ENCODE peak calls at places on chromosome 15, in five cellular contexts. U, K, Y, J and W are unnamed samples.

GRCh38 chr15:69478259-69478687 is 25.7 kb downstream of the RPLP1 start:
- DNase-seq in U (no peak), K (peak; percentile 80), Y (peak; percentile 46), J (no peak), W (peak; percentile 49)

GRCh38 chr15:56369234-56369633 is 4.0 kb downstream of the TEX9 start:
- DNase-seq in U (no peak), K (no peak), Y (no peak), J (no peak), W (no peak)

GRCh38 chr15:63440756-63441155 is 59.1 kb upstream of the CA12 start:
- DNase-seq in U (no peak), K (no peak), Y (no peak), J (no peak), W (no peak)

GRCh38 chr15:70669966-70670658 is 93.2 kb downstream of the UACA start:
- DNase-seq in U (no peak), K (no peak), Y (no peak), J (no peak), W (no peak)

GRCh38 chr15:56532766-56533455 is 68.0 kb upstream of the MNS1 start:
- DNase-seq in U (no peak), K (no peak), Y (no peak), J (no peak), W (no peak)

GRCh38 chr15:58430224-58430787 is 1.5 kb upstream of the LIPC start:
- DNase-seq in U (no peak), K (no peak), Y (no peak), J (no peak), W (no peak)

GRCh38 chr15:76038512-76038911 is 21.3 kb upstream of the TMEM266 start:
- DNase-seq in U (no peak), K (no peak), Y (no peak), J (no peak), W (no peak)

GRCh38 chr15:55897560-55898336 is 95.7 kb downstream of the NEDD4 start:
- DNase-seq in U (no peak), K (no peak), Y (peak; percentile 61), J (no peak), W (no peak)

GRCh38 chr15:82298520-82298919 is 35.9 kb downstream of the SAXO2 start:
- DNase-seq in U (no peak), K (no peak), Y (no peak), J (no peak), W (no peak)

GRCh38 chr15:31361764-31362120 is 35.1 kb downstream of the KLF13 start:
- DNase-seq in U (no peak), K (no peak), Y (no peak), J (no peak), W (no peak)

GRCh38 chr15:80747317-80748053 is 31.7 kb upstream of the CEMIP start:
- DNase-seq in U (no peak), K (no peak), Y (no peak), J (no peak), W (no peak)
- TF ChIP-seq CTCF in U (peak; percentile 30), K (no peak), Y (no peak), J (no peak), W (no peak)

DNA sequence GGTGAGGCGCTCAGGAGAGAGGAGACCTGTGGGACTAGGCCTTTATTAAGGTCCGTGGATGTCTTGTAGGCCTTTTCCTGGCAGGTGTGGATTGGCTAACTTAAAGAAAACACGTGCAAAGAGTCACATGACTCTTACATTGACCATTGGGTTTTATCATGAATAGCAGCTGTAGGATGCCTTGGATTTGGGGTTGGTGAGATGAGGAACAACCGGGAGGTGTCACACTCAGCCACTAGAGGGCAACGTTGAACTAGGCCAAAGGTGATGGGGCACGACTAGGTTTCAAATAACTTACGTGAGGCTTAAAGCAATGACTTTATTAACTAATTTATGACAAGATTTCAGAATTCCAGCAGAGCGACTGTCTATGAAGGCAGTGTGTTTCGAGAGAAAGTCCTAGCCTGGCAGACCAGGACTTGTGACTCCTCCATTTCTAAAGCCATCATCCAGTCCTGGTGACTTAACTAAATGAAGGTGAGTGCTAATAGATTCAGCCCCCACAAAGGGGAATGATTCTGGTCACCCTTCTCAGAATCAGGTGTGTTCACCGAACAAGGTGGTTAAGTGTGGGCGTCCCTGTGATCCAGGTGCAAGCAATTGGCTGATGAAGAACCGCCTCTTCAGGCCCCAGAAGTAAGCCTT is 345.6 kb downstream of the MCTP2 start:
- DNase-seq in U (no peak), K (no peak), Y (peak; percentile 30), J (no peak), W (no peak)
- TF ChIP-seq CTCF in U (peak; percentile 55), K (no peak), Y (peak; percentile 52), J (peak; percentile 35), W (no peak)

GRCh38 chr15:91939432-91939831 is 85.9 kb downstream of the SLCO3A1 start:
- DNase-seq in U (no peak), K (no peak), Y (no peak), J (no peak), W (no peak)

GRCh38 chr15:91944334-91944733 is 90.8 kb downstream of the SLCO3A1 start:
- DNase-seq in U (no peak), K (no peak), Y (no peak), J (no peak), W (no peak)

GRCh38 chr15:91940466-91941381 is 87.2 kb downstream of the SLCO3A1 start:
- DNase-seq in U (no peak), K (no peak), Y (no peak), J (no peak), W (no peak)

GRCh38 chr15:91942676-91943417 is 89.3 kb downstream of the SLCO3A1 start:
- DNase-seq in U (peak; percentile 72), K (no peak), Y (peak; percentile 59), J (peak; percentile 78), W (no peak)

GRCh38 chr15:91941871-91942270 is 88.4 kb downstream of the SLCO3A1 start:
- DNase-seq in U (no peak), K (no peak), Y (no peak), J (no peak), W (no peak)
- TF ChIP-seq CTCF in U (no peak), K (no peak), Y (no peak), J (no peak), W (no peak)

GRCh38 chr15:90679959-90680358 is 37.2 kb upstream of the BLM start:
- DNase-seq in U (no peak), K (no peak), Y (no peak), J (no peak), W (no peak)

GRCh38 chr15:90671216-90671615 is 45.9 kb upstream of the BLM start:
- DNase-seq in U (no peak), K (no peak), Y (no peak), J (no peak), W (no peak)

GRCh38 chr15:90677807-90678790 is 39.0 kb upstream of the BLM start:
- DNase-seq in U (no peak), K (no peak), Y (no peak), J (no peak), W (no peak)

GRCh38 chr15:90675464-90675863 is 41.7 kb upstream of the BLM start:
- DNase-seq in U (no peak), K (no peak), Y (no peak), J (no peak), W (no peak)

GRCh38 chr15:90674476-90674875 is 42.7 kb upstream of the BLM start:
- DNase-seq in U (no peak), K (no peak), Y (no peak), J (no peak), W (no peak)
- TF ChIP-seq CTCF in U (no peak), K (no peak), Y (no peak), J (no peak), W (no peak)

DNA sequence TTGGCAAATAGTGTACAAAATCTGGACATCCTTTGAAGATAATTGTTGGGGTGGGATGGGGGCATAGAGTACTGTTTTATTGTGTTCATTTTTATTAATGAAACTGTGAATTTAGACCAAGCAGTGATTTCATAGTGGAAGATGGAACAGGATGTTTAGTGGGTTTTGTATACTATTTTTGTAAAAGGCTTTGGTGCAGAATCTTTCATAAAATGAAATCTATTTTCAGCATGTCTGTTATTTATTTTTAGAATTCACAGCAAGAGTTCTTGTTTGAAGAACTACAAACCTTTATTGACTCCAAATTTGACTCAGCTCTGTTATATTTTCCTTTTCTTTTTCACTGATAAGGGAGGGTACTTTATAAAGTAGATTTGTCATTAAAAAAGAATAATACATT is 145.4 kb downstream of the AKAP13 start:
- DNase-seq in U (no peak), K (no peak), Y (no peak), J (no peak), W (no peak)
- TF ChIP-seq CTCF in U (no peak), K (no peak), Y (no peak), J (no peak), W (no peak)

GRCh38 chr15:99390667-99391066 is 139.4 kb downstream of the LRRC28 start:
- DNase-seq in U (no peak), K (no peak), Y (no peak), J (no peak), W (no peak)

GRCh38 chr15:99387769-99388168 is 136.5 kb downstream of the LRRC28 start:
- DNase-seq in U (no peak), K (no peak), Y (no peak), J (no peak), W (no peak)

GRCh38 chr15:99386429-99386828 is 135.1 kb downstream of the LRRC28 start:
- DNase-seq in U (no peak), K (no peak), Y (no peak), J (no peak), W (no peak)

GRCh38 chr15:99385865-99386264 is 134.6 kb downstream of the LRRC28 start:
- DNase-seq in U (peak; percentile 16), K (no peak), Y (no peak), J (no peak), W (no peak)

DNA sequence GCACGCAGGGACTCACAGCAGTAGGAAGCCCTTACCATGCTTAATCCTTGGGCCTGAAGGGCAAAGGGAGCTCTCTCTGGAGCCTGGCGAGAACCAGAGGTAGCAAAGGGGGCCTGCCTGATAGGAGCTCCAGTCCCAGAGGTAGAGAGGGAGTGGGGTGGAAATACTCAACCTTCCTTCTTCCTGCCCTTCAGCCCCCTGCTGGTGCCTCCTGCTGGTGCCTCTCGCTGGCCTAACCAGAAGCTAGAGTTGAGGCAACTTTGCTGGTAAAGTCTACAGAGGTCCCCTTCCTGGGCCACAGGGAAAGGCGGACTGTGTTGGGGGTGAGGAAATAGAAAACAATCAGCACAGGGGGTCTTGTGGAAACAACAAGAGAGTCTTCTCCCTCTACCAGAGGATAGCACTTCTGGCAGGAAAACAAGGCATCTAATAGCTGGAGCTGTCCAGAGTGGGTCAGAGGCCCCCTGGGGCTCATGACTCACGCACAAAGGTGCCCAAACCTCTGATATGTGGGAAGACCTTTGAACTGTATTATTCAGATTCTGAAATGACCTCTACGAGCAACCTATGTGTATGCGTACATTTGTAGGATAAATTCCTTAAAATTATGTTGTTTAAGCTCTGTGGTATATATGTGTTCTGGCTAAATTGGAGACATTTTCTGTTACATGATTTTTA is 133.8 kb downstream of the LRRC28 start:
- DNase-seq in U (no peak), K (no peak), Y (no peak), J (no peak), W (no peak)
- TF ChIP-seq CTCF in U (no peak), K (no peak), Y (no peak), J (no peak), W (no peak)

GRCh38 chr15:33007295-33007855 is 187.1 kb downstream of the FMN1 start:
- DNase-seq in U (no peak), K (no peak), Y (no peak), J (no peak), W (no peak)
- TF ChIP-seq CTCF in U (no peak), K (no peak), Y (no peak), J (peak; percentile 31), W (no peak)